ENCODE peak calls at places on chromosomes 16 and 17, in nine cellular contexts. One of them, this sample, is unnamed.

GRCh38 chr17:1762233-1762905 is 509 bp downstream of the SERPINF1 start:
- DNase-seq in activated CD8-positive, alpha-beta T cell treated with anti-CD3 and anti-CD28 coated beads for 36 hours: no peak
- DNase-seq in endodermal cell: peak
- DNase-seq in neural progenitor cell: peak
- DNase-seq in colonic mucosa: no peak
- DNase-seq in neural crest cell: no peak
- DNase-seq in transverse colon: no peak
- DNase-seq in fibroblast of the aortic adventitia: peak
- DNase-seq in cardiac fibroblast: peak
- DNase-seq in this sample: no peak

GRCh38 chr17:79617740-79618382 is 7.0 kb upstream of the RBFOX3 start:
- DNase-seq in colonic mucosa: no peak
- DNase-seq in neural crest cell: no peak
- DNase-seq in transverse colon: no peak
- DNase-seq in activated CD8-positive, alpha-beta T cell treated with anti-CD3 and anti-CD28 coated beads for 36 hours: no peak
- DNase-seq in cardiac fibroblast: no peak
- DNase-seq in fibroblast of the aortic adventitia: no peak
- DNase-seq in neural progenitor cell: no peak
- DNase-seq in endodermal cell: peak
- DNase-seq in this sample: peak

GRCh38 chr17:77190561-77190960 is 49.8 kb downstream of the SEC14L1 start:
- DNase-seq in neural crest cell: no peak
- DNase-seq in colonic mucosa: no peak
- DNase-seq in activated CD8-positive, alpha-beta T cell treated with anti-CD3 and anti-CD28 coated beads for 36 hours: no peak
- DNase-seq in transverse colon: no peak
- DNase-seq in cardiac fibroblast: no peak
- DNase-seq in fibroblast of the aortic adventitia: no peak
- DNase-seq in neural progenitor cell: no peak
- DNase-seq in endodermal cell: no peak
- DNase-seq in this sample: no peak

GRCh38 chr17:412211-413015 is 59.8 kb upstream of the RPH3AL start:
- DNase-seq in endodermal cell: peak
- DNase-seq in transverse colon: peak
- DNase-seq in neural progenitor cell: peak
- DNase-seq in neural crest cell: peak
- DNase-seq in colonic mucosa: peak
- DNase-seq in cardiac fibroblast: peak
- DNase-seq in fibroblast of the aortic adventitia: peak
- DNase-seq in activated CD8-positive, alpha-beta T cell treated with anti-CD3 and anti-CD28 coated beads for 36 hours: peak
- DNase-seq in this sample: peak

GRCh38 chr17:33228548-33228947 is 64.5 kb downstream of the ASIC2 start:
- DNase-seq in cardiac fibroblast: no peak
- DNase-seq in colonic mucosa: no peak
- DNase-seq in neural progenitor cell: no peak
- DNase-seq in activated CD8-positive, alpha-beta T cell treated with anti-CD3 and anti-CD28 coated beads for 36 hours: no peak
- DNase-seq in endodermal cell: no peak
- DNase-seq in fibroblast of the aortic adventitia: no peak
- DNase-seq in neural crest cell: no peak
- DNase-seq in transverse colon: no peak
- DNase-seq in this sample: no peak

GRCh38 chr17:8941520-8941919 is 24.0 kb downstream of the PIK3R5 start:
- DNase-seq in fibroblast of the aortic adventitia: no peak
- DNase-seq in endodermal cell: no peak
- DNase-seq in neural progenitor cell: no peak
- DNase-seq in cardiac fibroblast: no peak
- DNase-seq in neural crest cell: no peak
- DNase-seq in transverse colon: peak
- DNase-seq in activated CD8-positive, alpha-beta T cell treated with anti-CD3 and anti-CD28 coated beads for 36 hours: peak
- DNase-seq in colonic mucosa: no peak
- DNase-seq in this sample: peak

GRCh38 chr16:50313596-50314483 is 47.5 kb downstream of the ADCY7 start:
- DNase-seq in endodermal cell: peak
- DNase-seq in neural crest cell: no peak
- DNase-seq in colonic mucosa: no peak
- DNase-seq in neural progenitor cell: no peak
- DNase-seq in cardiac fibroblast: peak
- DNase-seq in transverse colon: no peak
- DNase-seq in activated CD8-positive, alpha-beta T cell treated with anti-CD3 and anti-CD28 coated beads for 36 hours: peak
- DNase-seq in fibroblast of the aortic adventitia: peak
- DNase-seq in this sample: peak

GRCh38 chr17:61164517-61164916 is 235.1 kb upstream of the TBX2 start:
- DNase-seq in transverse colon: no peak
- DNase-seq in endodermal cell: no peak
- DNase-seq in cardiac fibroblast: no peak
- DNase-seq in fibroblast of the aortic adventitia: no peak
- DNase-seq in activated CD8-positive, alpha-beta T cell treated with anti-CD3 and anti-CD28 coated beads for 36 hours: no peak
- DNase-seq in colonic mucosa: no peak
- DNase-seq in neural crest cell: no peak
- DNase-seq in neural progenitor cell: no peak
- DNase-seq in this sample: no peak

GRCh38 chr17:34582185-34582900 is 3.0 kb downstream of the TMEM132E start:
- DNase-seq in endodermal cell: peak
- DNase-seq in fibroblast of the aortic adventitia: no peak
- DNase-seq in neural crest cell: no peak
- DNase-seq in cardiac fibroblast: no peak
- DNase-seq in neural progenitor cell: peak
- DNase-seq in colonic mucosa: no peak
- DNase-seq in activated CD8-positive, alpha-beta T cell treated with anti-CD3 and anti-CD28 coated beads for 36 hours: no peak
- DNase-seq in transverse colon: no peak
- DNase-seq in this sample: no peak

GRCh38 chr17:34581446-34582184 is 2.2 kb downstream of the TMEM132E start:
- DNase-seq in cardiac fibroblast: no peak
- DNase-seq in colonic mucosa: no peak
- DNase-seq in activated CD8-positive, alpha-beta T cell treated with anti-CD3 and anti-CD28 coated beads for 36 hours: no peak
- DNase-seq in neural progenitor cell: peak
- DNase-seq in endodermal cell: peak
- DNase-seq in neural crest cell: no peak
- DNase-seq in transverse colon: no peak
- DNase-seq in fibroblast of the aortic adventitia: no peak
- DNase-seq in this sample: no peak

GRCh38 chr17:34579979-34580684 is 750 bp downstream of the TMEM132E start:
- DNase-seq in colonic mucosa: no peak
- DNase-seq in activated CD8-positive, alpha-beta T cell treated with anti-CD3 and anti-CD28 coated beads for 36 hours: peak
- DNase-seq in cardiac fibroblast: peak
- DNase-seq in endodermal cell: peak
- DNase-seq in neural crest cell: no peak
- DNase-seq in transverse colon: no peak
- DNase-seq in fibroblast of the aortic adventitia: peak
- DNase-seq in neural progenitor cell: peak
- DNase-seq in this sample: no peak

GRCh38 chr17:34579017-34579946 is at the start of gene TMEM132E:
- DNase-seq in neural crest cell: no peak
- DNase-seq in endodermal cell: peak
- DNase-seq in neural progenitor cell: peak
- DNase-seq in colonic mucosa: peak
- DNase-seq in cardiac fibroblast: peak
- DNase-seq in activated CD8-positive, alpha-beta T cell treated with anti-CD3 and anti-CD28 coated beads for 36 hours: peak
- DNase-seq in transverse colon: peak
- DNase-seq in fibroblast of the aortic adventitia: peak
- DNase-seq in this sample: peak

GRCh38 chr17:34580685-34581445 is 1.5 kb downstream of the TMEM132E start:
- DNase-seq in fibroblast of the aortic adventitia: no peak
- DNase-seq in cardiac fibroblast: no peak
- DNase-seq in transverse colon: no peak
- DNase-seq in endodermal cell: peak
- DNase-seq in colonic mucosa: no peak
- DNase-seq in activated CD8-positive, alpha-beta T cell treated with anti-CD3 and anti-CD28 coated beads for 36 hours: peak
- DNase-seq in neural progenitor cell: peak
- DNase-seq in neural crest cell: no peak
- DNase-seq in this sample: no peak
- TF ChIP-seq CTCF in fibroblast of the aortic adventitia: no peak
- TF ChIP-seq CTCF in cardiac fibroblast: no peak
- TF ChIP-seq CTCF in transverse colon: no peak
- TF ChIP-seq CTCF in endodermal cell: peak
- TF ChIP-seq CTCF in colonic mucosa: no peak
- TF ChIP-seq CTCF in activated CD8-positive, alpha-beta T cell treated with anti-CD3 and anti-CD28 coated beads for 36 hours: no peak
- TF ChIP-seq CTCF in neural progenitor cell: peak
- TF ChIP-seq CTCF in neural crest cell: no peak
- TF ChIP-seq CTCF in this sample: no peak

DNA sequence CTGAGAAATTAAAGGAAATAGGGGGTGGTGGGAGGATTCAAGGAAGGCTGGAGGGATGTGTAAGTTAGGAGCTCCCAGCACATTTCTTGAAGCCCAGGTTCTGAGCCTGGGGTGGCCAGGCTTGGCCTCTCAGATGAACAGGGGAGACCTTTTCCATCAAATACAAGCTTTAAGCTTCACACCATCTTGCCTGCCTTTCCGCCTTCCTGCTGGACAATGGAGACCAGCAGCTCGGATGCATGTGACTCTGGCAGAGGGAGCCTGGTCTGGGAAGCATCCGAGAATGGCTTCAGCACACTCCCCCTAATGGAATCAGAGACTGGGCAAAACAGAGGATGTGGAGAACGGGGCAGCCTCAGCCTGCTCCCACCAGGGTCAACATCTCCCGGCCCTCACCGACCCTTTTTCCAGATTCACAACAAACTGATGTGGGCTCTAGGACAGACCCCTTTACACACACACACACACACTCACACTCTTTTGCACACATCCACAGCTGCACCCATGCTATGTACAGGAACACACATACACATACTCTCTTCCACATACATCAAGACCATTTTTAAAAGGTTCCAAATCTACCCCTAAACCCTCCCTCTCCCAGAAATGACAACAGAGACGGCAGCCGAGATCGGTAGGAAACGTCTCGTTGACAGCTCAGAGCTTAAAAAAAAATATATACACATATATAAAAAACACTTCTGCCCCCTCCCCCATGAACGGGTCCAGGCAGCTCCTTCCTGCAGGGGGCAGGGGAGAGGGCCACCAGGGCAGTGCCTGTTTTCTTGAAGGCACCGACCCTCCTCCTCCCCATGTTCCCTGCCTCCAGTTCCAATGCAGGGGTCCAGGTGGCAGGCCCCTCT is 6.5 kb upstream of the ATXN7L3 start:
- DNase-seq in colonic mucosa: no peak
- DNase-seq in neural progenitor cell: no peak
- DNase-seq in cardiac fibroblast: no peak
- DNase-seq in activated CD8-positive, alpha-beta T cell treated with anti-CD3 and anti-CD28 coated beads for 36 hours: peak
- DNase-seq in transverse colon: no peak
- DNase-seq in endodermal cell: peak
- DNase-seq in neural crest cell: no peak
- DNase-seq in fibroblast of the aortic adventitia: no peak
- DNase-seq in this sample: no peak
- TF ChIP-seq CTCF in colonic mucosa: no peak
- TF ChIP-seq CTCF in neural progenitor cell: peak
- TF ChIP-seq CTCF in cardiac fibroblast: peak
- TF ChIP-seq CTCF in activated CD8-positive, alpha-beta T cell treated with anti-CD3 and anti-CD28 coated beads for 36 hours: peak
- TF ChIP-seq CTCF in transverse colon: no peak
- TF ChIP-seq CTCF in endodermal cell: peak
- TF ChIP-seq CTCF in neural crest cell: peak
- TF ChIP-seq CTCF in fibroblast of the aortic adventitia: peak
- TF ChIP-seq CTCF in this sample: no peak

GRCh38 chr17:30975042-30975820 is 4.4 kb downstream of the RNF135 start:
- DNase-seq in colonic mucosa: no peak
- DNase-seq in neural crest cell: no peak
- DNase-seq in activated CD8-positive, alpha-beta T cell treated with anti-CD3 and anti-CD28 coated beads for 36 hours: no peak
- DNase-seq in cardiac fibroblast: no peak
- DNase-seq in transverse colon: no peak
- DNase-seq in neural progenitor cell: no peak
- DNase-seq in endodermal cell: peak
- DNase-seq in fibroblast of the aortic adventitia: no peak
- DNase-seq in this sample: no peak

GRCh38 chr17:30969989-30970680 is 704 bp upstream of the RNF135 start:
- DNase-seq in fibroblast of the aortic adventitia: peak
- DNase-seq in neural crest cell: no peak
- DNase-seq in cardiac fibroblast: no peak
- DNase-seq in activated CD8-positive, alpha-beta T cell treated with anti-CD3 and anti-CD28 coated beads for 36 hours: peak
- DNase-seq in transverse colon: peak
- DNase-seq in neural progenitor cell: peak
- DNase-seq in endodermal cell: peak
- DNase-seq in colonic mucosa: peak
- DNase-seq in this sample: peak

GRCh38 chr17:30970757-30971567 is at the start of gene RNF135:
- DNase-seq in neural progenitor cell: peak
- DNase-seq in fibroblast of the aortic adventitia: peak
- DNase-seq in endodermal cell: peak
- DNase-seq in neural crest cell: peak
- DNase-seq in transverse colon: peak
- DNase-seq in colonic mucosa: peak
- DNase-seq in activated CD8-positive, alpha-beta T cell treated with anti-CD3 and anti-CD28 coated beads for 36 hours: peak
- DNase-seq in cardiac fibroblast: peak
- DNase-seq in this sample: peak
- TF ChIP-seq CTCF in neural progenitor cell: peak
- TF ChIP-seq CTCF in fibroblast of the aortic adventitia: peak
- TF ChIP-seq CTCF in endodermal cell: peak
- TF ChIP-seq CTCF in neural crest cell: peak
- TF ChIP-seq CTCF in transverse colon: peak
- TF ChIP-seq CTCF in colonic mucosa: no peak
- TF ChIP-seq CTCF in activated CD8-positive, alpha-beta T cell treated with anti-CD3 and anti-CD28 coated beads for 36 hours: peak
- TF ChIP-seq CTCF in cardiac fibroblast: peak
- TF ChIP-seq CTCF in this sample: peak

GRCh38 chr17:74544991-74545441 is 899 bp downstream of the CD300C start:
- DNase-seq in transverse colon: no peak
- DNase-seq in cardiac fibroblast: no peak
- DNase-seq in colonic mucosa: no peak
- DNase-seq in fibroblast of the aortic adventitia: no peak
- DNase-seq in neural progenitor cell: no peak
- DNase-seq in endodermal cell: no peak
- DNase-seq in neural crest cell: no peak
- DNase-seq in activated CD8-positive, alpha-beta T cell treated with anti-CD3 and anti-CD28 coated beads for 36 hours: no peak
- DNase-seq in this sample: no peak

GRCh38 chr17:74542166-74542565 is 3.7 kb downstream of the CD300C start:
- DNase-seq in endodermal cell: no peak
- DNase-seq in neural crest cell: no peak
- DNase-seq in cardiac fibroblast: no peak
- DNase-seq in colonic mucosa: no peak
- DNase-seq in activated CD8-positive, alpha-beta T cell treated with anti-CD3 and anti-CD28 coated beads for 36 hours: no peak
- DNase-seq in transverse colon: no peak
- DNase-seq in fibroblast of the aortic adventitia: no peak
- DNase-seq in neural progenitor cell: no peak
- DNase-seq in this sample: no peak

GRCh38 chr17:74542727-74543383 is 3.1 kb downstream of the CD300C start:
- DNase-seq in cardiac fibroblast: no peak
- DNase-seq in colonic mucosa: no peak
- DNase-seq in transverse colon: no peak
- DNase-seq in fibroblast of the aortic adventitia: no peak
- DNase-seq in neural progenitor cell: no peak
- DNase-seq in activated CD8-positive, alpha-beta T cell treated with anti-CD3 and anti-CD28 coated beads for 36 hours: no peak
- DNase-seq in neural crest cell: no peak
- DNase-seq in endodermal cell: no peak
- DNase-seq in this sample: peak

GRCh38 chr17:74543891-74544760 is 1.8 kb downstream of the CD300C start:
- DNase-seq in transverse colon: no peak
- DNase-seq in endodermal cell: no peak
- DNase-seq in colonic mucosa: no peak
- DNase-seq in activated CD8-positive, alpha-beta T cell treated with anti-CD3 and anti-CD28 coated beads for 36 hours: no peak
- DNase-seq in neural progenitor cell: no peak
- DNase-seq in cardiac fibroblast: no peak
- DNase-seq in neural crest cell: no peak
- DNase-seq in fibroblast of the aortic adventitia: no peak
- DNase-seq in this sample: no peak

DNA sequence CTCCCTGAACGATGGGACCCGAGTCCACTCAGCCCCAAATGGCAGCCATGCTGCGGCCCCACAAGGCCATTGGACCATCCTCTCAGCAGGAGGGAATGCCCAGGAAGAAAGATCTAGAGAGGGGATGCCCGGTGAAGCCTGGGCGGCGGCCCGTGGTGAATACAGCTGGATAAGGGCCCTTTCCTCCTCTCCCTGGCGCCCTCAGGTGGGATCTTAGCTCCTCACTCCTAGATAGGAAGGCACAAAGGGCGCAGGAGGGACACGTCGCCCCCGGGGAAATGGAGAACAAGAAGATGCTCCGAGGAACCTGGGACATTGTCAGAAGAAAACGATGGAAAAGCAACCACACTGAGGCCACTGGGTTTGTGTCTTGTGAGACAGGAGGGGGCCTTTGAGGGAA is 2.5 kb downstream of the CD300C start:
- DNase-seq in cardiac fibroblast: no peak
- DNase-seq in neural crest cell: no peak
- DNase-seq in colonic mucosa: no peak
- DNase-seq in neural progenitor cell: no peak
- DNase-seq in endodermal cell: peak
- DNase-seq in fibroblast of the aortic adventitia: no peak
- DNase-seq in activated CD8-positive, alpha-beta T cell treated with anti-CD3 and anti-CD28 coated beads for 36 hours: no peak
- DNase-seq in transverse colon: no peak
- DNase-seq in this sample: no peak
- TF ChIP-seq CTCF in cardiac fibroblast: no peak
- TF ChIP-seq CTCF in neural crest cell: no peak
- TF ChIP-seq CTCF in colonic mucosa: no peak
- TF ChIP-seq CTCF in neural progenitor cell: no peak
- TF ChIP-seq CTCF in endodermal cell: peak
- TF ChIP-seq CTCF in fibroblast of the aortic adventitia: no peak
- TF ChIP-seq CTCF in activated CD8-positive, alpha-beta T cell treated with anti-CD3 and anti-CD28 coated beads for 36 hours: no peak
- TF ChIP-seq CTCF in transverse colon: no peak
- TF ChIP-seq CTCF in this sample: no peak

This sample was measured in Peyer's patch.